ENCODE peak calls at places on chromosomes 3 and 15, in five cellular contexts. O is GM12865, D is EL, J is Daoy, P is globus pallidus. Z is an unnamed sample.
A peak's percentile ranks its signal among the peaks of the same experiment; 100 is the strongest.

GRCh38 chr15:66912001-66912400 is 153.4 kb upstream of the SMAD3 start:
- DNase-seq in O (peak; percentile 13), D (no peak), J (no peak), P (peak; percentile 40), Z (no peak)

GRCh38 chr3:170907519-170908234 is 760 bp downstream of the EIF5A2 start:
- DNase-seq in O (peak; percentile 8), D (peak; percentile 33), J (peak; percentile 23), P (peak; percentile 9), Z (no peak)

GRCh38 chr3:57141719-57142118 is 23.4 kb downstream of the IL17RD start:
- DNase-seq in O (no peak), D (no peak), J (no peak), P (no peak), Z (no peak)

GRCh38 chr3:78204977-78205376 is 1165.1 kb downstream of the ROBO2 start:
- DNase-seq in O (no peak), D (peak; percentile 82), J (no peak), P (no peak), Z (no peak)

GRCh38 chr15:50563756-50564155 is 17.3 kb upstream of the USP50 start:
- DNase-seq in O (no peak), D (no peak), J (no peak), P (no peak), Z (no peak)

GRCh38 chr3:192929146-192929545 is 11.5 kb upstream of the MB21D2 start:
- DNase-seq in O (no peak), D (peak; percentile 61), J (peak; percentile 21), P (no peak), Z (no peak)

GRCh38 chr15:60858511-60859085 is 370.5 kb downstream of the RORA start:
- DNase-seq in O (no peak), D (no peak), J (no peak), P (no peak), Z (no peak)

GRCh38 chr15:95119041-95119440 is 887.7 kb downstream of the MCTP2 start:
- DNase-seq in O (no peak), D (no peak), J (no peak), P (no peak), Z (no peak)

GRCh38 chr3:32460031-32460749 is 42.5 kb downstream of the CMTM6 start:
- DNase-seq in O (peak; percentile 80), D (no peak), J (no peak), P (no peak), Z (peak; percentile 40)

GRCh38 chr3:71563827-71564226 is 19.7 kb downstream of the FOXP1 start:
- DNase-seq in O (peak; percentile 43), D (no peak), J (no peak), P (no peak), Z (peak; percentile 92)

GRCh38 chr3:11954312-11954934 is 49.8 kb upstream of the SYN2 start:
- DNase-seq in O (no peak), D (no peak), J (peak; percentile 53), P (no peak), Z (no peak)

GRCh38 chr3:197956070-197956469 is 3.9 kb upstream of the LMLN start:
- DNase-seq in O (no peak), D (no peak), J (no peak), P (no peak), Z (no peak)

GRCh38 chr3:131535131-131535530 is 32.4 kb upstream of the MRPL3 start:
- DNase-seq in O (no peak), D (peak; percentile 69), J (peak; percentile 48), P (no peak), Z (no peak)

GRCh38 chr3:144866504-144866903 is 894.9 kb downstream of the DIPK2A start:
- DNase-seq in O (no peak), D (no peak), J (no peak), P (peak; percentile 11), Z (no peak)

GRCh38 chr3:35932995-35933394 is 293.7 kb downstream of the ARPP21 start:
- DNase-seq in O (no peak), D (peak; percentile 89), J (peak; percentile 72), P (peak; percentile 89), Z (no peak)

GRCh38 chr3:24763421-24763820 is 268.8 kb upstream of the THRB start:
- DNase-seq in O (no peak), D (peak; percentile 34), J (peak; percentile 2), P (no peak), Z (no peak)

GRCh38 chr15:96125681-96126080 is 204.8 kb upstream of the NR2F2 start:
- DNase-seq in O (no peak), D (peak; percentile 75), J (peak; percentile 65), P (no peak), Z (no peak)

Z was measured in MM.1S.